ENCODE peak calls at places on chromosomes 1 and 21, in five cellular contexts. One of them, this sample, is unnamed.

GRCh38 chr1:53731779-53732305 is 7.1 kb downstream of the GLIS1 start:
- DNase-seq in cardiac fibroblast: peak
- DNase-seq in uterus: no peak
- DNase-seq in pancreas: no peak
- DNase-seq in brain microvascular endothelial cell: peak
- DNase-seq in this sample: no peak

GRCh38 chr1:39949891-39950290 is 5.1 kb upstream of the MFSD2A start:
- DNase-seq in cardiac fibroblast: no peak
- DNase-seq in uterus: no peak
- DNase-seq in pancreas: no peak
- DNase-seq in brain microvascular endothelial cell: no peak
- DNase-seq in this sample: no peak

GRCh38 chr21:43865471-43866181 is 603 bp downstream of the AGPAT3 start:
- DNase-seq in cardiac fibroblast: peak
- DNase-seq in uterus: peak
- DNase-seq in pancreas: peak
- DNase-seq in brain microvascular endothelial cell: no peak
- DNase-seq in this sample: peak

GRCh38 chr1:116228501-116228900 is 117.3 kb downstream of the MAB21L3 start:
- DNase-seq in cardiac fibroblast: no peak
- DNase-seq in uterus: no peak
- DNase-seq in pancreas: no peak
- DNase-seq in brain microvascular endothelial cell: no peak
- DNase-seq in this sample: no peak

GRCh38 chr21:15729674-15730483 is at the start of gene USP25:
- DNase-seq in cardiac fibroblast: peak
- DNase-seq in uterus: peak
- DNase-seq in pancreas: peak
- DNase-seq in brain microvascular endothelial cell: peak
- DNase-seq in this sample: peak

GRCh38 chr1:59699227-59699847 is 115.4 kb upstream of the HOOK1 start:
- DNase-seq in cardiac fibroblast: peak
- DNase-seq in uterus: no peak
- DNase-seq in pancreas: peak
- DNase-seq in brain microvascular endothelial cell: peak
- DNase-seq in this sample: no peak

GRCh38 chr1:85707267-85707989 is 805 bp downstream of the ZNHIT6 start:
- DNase-seq in cardiac fibroblast: peak
- DNase-seq in uterus: no peak
- DNase-seq in pancreas: no peak
- DNase-seq in brain microvascular endothelial cell: no peak
- DNase-seq in this sample: no peak

GRCh38 chr1:201790261-201790660 is 38.7 kb upstream of the IPO9 start:
- DNase-seq in cardiac fibroblast: peak
- DNase-seq in uterus: peak
- DNase-seq in pancreas: no peak
- DNase-seq in brain microvascular endothelial cell: peak
- DNase-seq in this sample: no peak

GRCh38 chr1:66503841-66504470 is 30.0 kb upstream of the SGIP1 start:
- DNase-seq in cardiac fibroblast: peak
- DNase-seq in uterus: peak
- DNase-seq in pancreas: peak
- DNase-seq in brain microvascular endothelial cell: peak
- DNase-seq in this sample: peak

GRCh38 chr1:116508984-116509980 is 61.5 kb downstream of the CD58 start:
- DNase-seq in cardiac fibroblast: peak
- DNase-seq in uterus: no peak
- DNase-seq in pancreas: no peak
- DNase-seq in brain microvascular endothelial cell: peak
- DNase-seq in this sample: no peak

GRCh38 chr1:62716397-62716796 is 28.2 kb upstream of the DOCK7 start:
- DNase-seq in cardiac fibroblast: no peak
- DNase-seq in uterus: no peak
- DNase-seq in pancreas: no peak
- DNase-seq in brain microvascular endothelial cell: no peak
- DNase-seq in this sample: no peak

GRCh38 chr1:176866011-176866410 is 298.5 kb downstream of the ASTN1 start:
- DNase-seq in cardiac fibroblast: peak
- DNase-seq in uterus: no peak
- DNase-seq in pancreas: no peak
- DNase-seq in brain microvascular endothelial cell: no peak
- DNase-seq in this sample: no peak

GRCh38 chr1:231724876-231725647 is 98.5 kb downstream of the DISC1 start:
- DNase-seq in cardiac fibroblast: peak
- DNase-seq in uterus: no peak
- DNase-seq in pancreas: no peak
- DNase-seq in brain microvascular endothelial cell: peak
- DNase-seq in this sample: peak

GRCh38 chr1:202575906-202576653 is 134.2 kb downstream of the SYT2 start:
- DNase-seq in cardiac fibroblast: peak
- DNase-seq in uterus: no peak
- DNase-seq in pancreas: no peak
- DNase-seq in brain microvascular endothelial cell: no peak
- DNase-seq in this sample: no peak

GRCh38 chr1:20634065-20634593 is 871 bp downstream of the PINK1 start:
- DNase-seq in cardiac fibroblast: no peak
- DNase-seq in uterus: no peak
- DNase-seq in pancreas: no peak
- DNase-seq in brain microvascular endothelial cell: no peak
- DNase-seq in this sample: no peak

GRCh38 chr1:236718328-236718727 is 32.0 kb downstream of the ACTN2 start:
- DNase-seq in cardiac fibroblast: no peak
- DNase-seq in uterus: no peak
- DNase-seq in pancreas: no peak
- DNase-seq in brain microvascular endothelial cell: no peak
- DNase-seq in this sample: no peak

GRCh38 chr1:29450591-29450990 is 214.3 kb downstream of the PTPRU start:
- DNase-seq in cardiac fibroblast: no peak
- DNase-seq in uterus: no peak
- DNase-seq in pancreas: no peak
- DNase-seq in brain microvascular endothelial cell: no peak
- DNase-seq in this sample: no peak

GRCh38 chr1:40848530-40849189 is 13.5 kb downstream of the CITED4 start:
- DNase-seq in cardiac fibroblast: peak
- DNase-seq in uterus: peak
- DNase-seq in pancreas: peak
- DNase-seq in brain microvascular endothelial cell: peak
- DNase-seq in this sample: peak

GRCh38 chr1:193335797-193336428 is 149.5 kb upstream of the B3GALT2 start:
- DNase-seq in cardiac fibroblast: peak
- DNase-seq in uterus: no peak
- DNase-seq in pancreas: no peak
- DNase-seq in brain microvascular endothelial cell: peak
- DNase-seq in this sample: no peak

GRCh38 chr1:60255565-60255964 is 182.0 kb upstream of the C1orf87 start:
- DNase-seq in cardiac fibroblast: peak
- DNase-seq in uterus: no peak
- DNase-seq in pancreas: no peak
- DNase-seq in brain microvascular endothelial cell: peak
- DNase-seq in this sample: no peak

GRCh38 chr1:155934097-155934932 is at the start of gene KHDC4:
- DNase-seq in cardiac fibroblast: peak
- DNase-seq in uterus: peak
- DNase-seq in pancreas: peak
- DNase-seq in brain microvascular endothelial cell: peak
- DNase-seq in this sample: peak

GRCh38 chr1:21961337-21961736 is 15.5 kb upstream of the CELA3B start:
- DNase-seq in cardiac fibroblast: no peak
- DNase-seq in uterus: no peak
- DNase-seq in pancreas: no peak
- DNase-seq in brain microvascular endothelial cell: no peak
- DNase-seq in this sample: no peak

GRCh38 chr1:10561955-10562354 is 87.2 kb downstream of the PEX14 start:
- DNase-seq in cardiac fibroblast: peak
- DNase-seq in uterus: no peak
- DNase-seq in pancreas: no peak
- DNase-seq in brain microvascular endothelial cell: no peak
- DNase-seq in this sample: no peak
- TF ChIP-seq CTCF in cardiac fibroblast: peak
- TF ChIP-seq CTCF in uterus: no peak
- TF ChIP-seq CTCF in pancreas: no peak
- TF ChIP-seq CTCF in brain microvascular endothelial cell: peak
- TF ChIP-seq CTCF in this sample: no peak

GRCh38 chr21:44926364-44927101 is 5.8 kb upstream of the ITGB2 start:
- DNase-seq in cardiac fibroblast: no peak
- DNase-seq in uterus: no peak
- DNase-seq in pancreas: no peak
- DNase-seq in brain microvascular endothelial cell: no peak
- DNase-seq in this sample: no peak

GRCh38 chr21:44927259-44927586 is 6.5 kb upstream of the ITGB2 start:
- DNase-seq in cardiac fibroblast: no peak
- DNase-seq in uterus: no peak
- DNase-seq in pancreas: no peak
- DNase-seq in brain microvascular endothelial cell: no peak
- DNase-seq in this sample: no peak

GRCh38 chr21:44923481-44924084 is 2.9 kb upstream of the ITGB2 start:
- DNase-seq in cardiac fibroblast: no peak
- DNase-seq in uterus: no peak
- DNase-seq in pancreas: no peak
- DNase-seq in brain microvascular endothelial cell: no peak
- DNase-seq in this sample: no peak

GRCh38 chr21:44925027-44925755 is 4.5 kb upstream of the ITGB2 start:
- DNase-seq in cardiac fibroblast: peak
- DNase-seq in uterus: no peak
- DNase-seq in pancreas: no peak
- DNase-seq in brain microvascular endothelial cell: no peak
- DNase-seq in this sample: no peak

DNA sequence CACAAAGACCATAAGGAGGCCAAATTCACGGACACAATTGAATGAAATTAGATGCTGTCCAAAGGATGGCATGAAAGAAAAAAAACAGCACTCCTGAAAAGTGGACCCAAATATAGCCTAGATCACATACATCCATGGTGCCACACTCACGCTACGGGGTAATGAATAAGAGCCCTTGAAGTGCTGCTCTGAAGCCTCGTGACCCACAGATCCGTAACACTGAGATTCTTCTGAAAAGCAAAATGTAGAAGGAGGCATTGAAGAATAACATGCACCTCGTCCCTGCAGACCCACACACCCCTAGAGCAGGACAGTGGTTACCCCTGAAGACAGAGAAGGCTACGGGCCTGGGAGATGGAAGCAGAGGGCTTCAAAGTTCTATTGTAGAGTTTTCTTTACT is 3.9 kb upstream of the ITGB2 start:
- DNase-seq in cardiac fibroblast: no peak
- DNase-seq in uterus: no peak
- DNase-seq in pancreas: no peak
- DNase-seq in brain microvascular endothelial cell: no peak
- DNase-seq in this sample: no peak
- H3K4me3 ChIP-seq in cardiac fibroblast: no peak
- H3K4me3 ChIP-seq in uterus: no peak
- H3K4me3 ChIP-seq in pancreas: no peak
- H3K4me3 ChIP-seq in brain microvascular endothelial cell: no peak
- H3K4me3 ChIP-seq in this sample: no peak

DNA sequence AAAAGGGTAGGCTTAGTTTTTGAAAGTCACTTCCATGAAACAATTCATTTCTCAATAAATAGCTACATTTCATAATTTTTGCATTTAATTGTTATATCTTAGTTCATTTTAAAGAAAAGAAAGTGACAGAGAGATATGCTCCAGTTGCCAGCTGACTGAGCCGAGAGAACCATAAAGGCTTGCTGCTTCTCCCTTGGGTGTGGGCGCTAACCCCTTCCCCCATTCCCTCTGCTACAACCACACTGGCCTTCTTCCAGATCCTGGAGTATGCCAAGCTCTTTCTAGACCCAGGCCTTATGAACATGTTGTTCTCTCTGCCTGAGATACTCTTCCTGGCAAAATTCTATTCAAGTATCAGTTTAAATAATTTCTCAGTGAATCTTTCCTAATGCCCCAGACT is 12.3 kb downstream of the SORT1 start:
- DNase-seq in cardiac fibroblast: peak
- DNase-seq in uterus: peak
- DNase-seq in pancreas: no peak
- DNase-seq in brain microvascular endothelial cell: no peak
- DNase-seq in this sample: peak
- TF ChIP-seq CTCF in cardiac fibroblast: no peak
- TF ChIP-seq CTCF in uterus: no peak
- TF ChIP-seq CTCF in pancreas: no peak
- TF ChIP-seq CTCF in brain microvascular endothelial cell: no peak
- TF ChIP-seq CTCF in this sample: no peak

GRCh38 chr1:223340637-223341036 is 23.3 kb downstream of the SUSD4 start:
- DNase-seq in cardiac fibroblast: no peak
- DNase-seq in uterus: no peak
- DNase-seq in pancreas: no peak
- DNase-seq in brain microvascular endothelial cell: no peak
- DNase-seq in this sample: no peak
- H3K4me3 ChIP-seq in cardiac fibroblast: no peak
- H3K4me3 ChIP-seq in uterus: no peak
- H3K4me3 ChIP-seq in pancreas: no peak
- H3K4me3 ChIP-seq in brain microvascular endothelial cell: no peak
- H3K4me3 ChIP-seq in this sample: no peak

GRCh38 chr1:8962812-8963669 is 17.4 kb downstream of the CA6 start:
- DNase-seq in cardiac fibroblast: peak
- DNase-seq in uterus: no peak
- DNase-seq in pancreas: no peak
- DNase-seq in brain microvascular endothelial cell: no peak
- DNase-seq in this sample: peak
- TF ChIP-seq CTCF in cardiac fibroblast: peak
- TF ChIP-seq CTCF in uterus: no peak
- TF ChIP-seq CTCF in pancreas: no peak
- TF ChIP-seq CTCF in brain microvascular endothelial cell: peak
- TF ChIP-seq CTCF in this sample: no peak

GRCh38 chr1:118989006-118989736 is 1.0 kb upstream of the TBX15 start:
- DNase-seq in cardiac fibroblast: no peak
- DNase-seq in uterus: no peak
- DNase-seq in pancreas: no peak
- DNase-seq in brain microvascular endothelial cell: peak
- DNase-seq in this sample: no peak

GRCh38 chr1:118991448-118991847 is 3.3 kb upstream of the TBX15 start:
- DNase-seq in cardiac fibroblast: no peak
- DNase-seq in uterus: no peak
- DNase-seq in pancreas: no peak
- DNase-seq in brain microvascular endothelial cell: no peak
- DNase-seq in this sample: no peak

GRCh38 chr1:118990513-118991131 is 2.5 kb upstream of the TBX15 start:
- DNase-seq in cardiac fibroblast: no peak
- DNase-seq in uterus: no peak
- DNase-seq in pancreas: no peak
- DNase-seq in brain microvascular endothelial cell: no peak
- DNase-seq in this sample: no peak

GRCh38 chr1:118988186-118989005 is at the start of gene TBX15:
- DNase-seq in cardiac fibroblast: no peak
- DNase-seq in uterus: no peak
- DNase-seq in pancreas: no peak
- DNase-seq in brain microvascular endothelial cell: peak
- DNase-seq in this sample: no peak

GRCh38 chr1:118989878-118990378 is 1.8 kb upstream of the TBX15 start:
- DNase-seq in cardiac fibroblast: peak
- DNase-seq in uterus: no peak
- DNase-seq in pancreas: no peak
- DNase-seq in brain microvascular endothelial cell: peak
- DNase-seq in this sample: no peak
- H3K4me3 ChIP-seq in cardiac fibroblast: no peak
- H3K4me3 ChIP-seq in uterus: no peak
- H3K4me3 ChIP-seq in pancreas: no peak
- H3K4me3 ChIP-seq in brain microvascular endothelial cell: no peak
- H3K4me3 ChIP-seq in this sample: no peak

This sample was measured in testis.